ENCODE peak calls at places on chromosome 1, in seven cellular contexts. F is WERI-Rb-1, G is psoas muscle, V is RWPE2, N is heart right ventricle, B is A549, R is OCI-LY7. P is an unnamed sample.

GRCh38 chr1:41432481-41433280 is 51.8 kb downstream of the EDN2 start:
- DNase-seq in V (peak), N (peak), F (peak), B (peak), R (peak), G (peak), P (peak)

GRCh38 chr1:174689524-174689923 is 241.8 kb downstream of the GPR52 start:
- DNase-seq in G (no peak), R (no peak), B (no peak), V (no peak), N (no peak), F (no peak), P (no peak)

GRCh38 chr1:37031871-37032270 is 2.4 kb downstream of the GRIK3 start:
- DNase-seq in N (no peak), R (no peak), G (no peak), F (peak), V (no peak), B (no peak), P (no peak)

GRCh38 chr1:222286039-222286438 is 261.9 kb downstream of the HHIPL2 start:
- DNase-seq in G (no peak), F (no peak), B (no peak), V (no peak), R (no peak), N (no peak), P (no peak)

GRCh38 chr1:46816930-46817329 is 18.1 kb downstream of the CYP4B1 start:
- DNase-seq in R (no peak), F (no peak), V (no peak), B (no peak), G (no peak), N (no peak), P (no peak)

GRCh38 chr1:202143011-202143767 is 1.3 kb downstream of the ARL8A start:
- DNase-seq in B (no peak), N (peak), F (no peak), G (no peak), R (peak), V (no peak), P (no peak)

GRCh38 chr1:8337776-8338525 is 20.0 kb downstream of the SLC45A1 start:
- DNase-seq in R (no peak), N (no peak), F (no peak), B (no peak), V (no peak), G (no peak), P (no peak)

GRCh38 chr1:39061951-39062350 is 35.8 kb downstream of the NDUFS5 start:
- DNase-seq in R (no peak), G (no peak), B (peak), V (no peak), N (no peak), F (no peak), P (no peak)

GRCh38 chr1:234934611-234935033 is 194.0 kb downstream of the TOMM20 start:
- DNase-seq in R (no peak), V (no peak), F (no peak), B (peak), G (no peak), N (no peak), P (no peak)

GRCh38 chr1:101484896-101485412 is 248.1 kb downstream of the S1PR1 start:
- DNase-seq in B (no peak), V (no peak), N (no peak), F (no peak), G (no peak), R (no peak), P (no peak)

GRCh38 chr1:222288056-222288455 is 259.8 kb downstream of the HHIPL2 start:
- DNase-seq in R (no peak), G (no peak), F (no peak), N (no peak), V (no peak), B (peak), P (peak)

GRCh38 chr1:213124590-213124989 is 73.5 kb downstream of the RPS6KC1 start:
- DNase-seq in R (no peak), G (no peak), V (no peak), B (no peak), N (no peak), F (no peak), P (no peak)

GRCh38 chr1:113808450-113809195 is 3.7 kb downstream of the RSBN1 start:
- DNase-seq in V (no peak), G (no peak), N (no peak), F (no peak), B (no peak), R (no peak), P (no peak)

GRCh38 chr1:23101101-23101827 is 67.4 kb downstream of the LUZP1 start:
- DNase-seq in R (no peak), B (peak), G (no peak), N (no peak), V (no peak), F (no peak), P (no peak)

GRCh38 chr1:160400284-160400645 is at the start of gene VANGL2:
- DNase-seq in F (peak), V (no peak), N (peak), R (peak), B (peak), G (peak), P (no peak)

GRCh38 chr1:44405804-44406743 is 1.0 kb downstream of the RNF220 start:
- DNase-seq in V (no peak), G (no peak), N (no peak), R (no peak), B (peak), F (no peak), P (no peak)

GRCh38 chr1:198156111-198156744 is 570 bp upstream of the NEK7 start:
- DNase-seq in B (peak), R (peak), G (peak), V (no peak), F (peak), N (peak), P (peak)

GRCh38 chr1:165137551-165138316 is 218.8 kb downstream of the LMX1A start:
- DNase-seq in F (no peak), B (no peak), R (no peak), N (no peak), V (no peak), G (no peak), P (no peak)

GRCh38 chr1:116075981-116076380 is 35.2 kb upstream of the MAB21L3 start:
- DNase-seq in N (no peak), F (no peak), G (no peak), B (peak), V (no peak), R (no peak), P (peak)

GRCh38 chr1:227299238-227299637 is 19.1 kb downstream of the CDC42BPA start:
- DNase-seq in R (no peak), N (no peak), V (no peak), B (no peak), F (no peak), G (no peak), P (no peak)

GRCh38 chr1:25563330-25564215 is 20.2 kb downstream of the LDLRAP1 start:
- DNase-seq in R (no peak), B (no peak), G (peak), F (no peak), N (no peak), V (no peak), P (no peak)

GRCh38 chr1:47405697-47406096 is 10.4 kb upstream of the FOXE3 start:
- DNase-seq in B (no peak), R (peak), V (no peak), G (no peak), F (no peak), N (no peak), P (no peak)

GRCh38 chr1:19552291-19553010 is 67.1 kb upstream of the CAPZB start:
- DNase-seq in B (no peak), F (no peak), N (no peak), R (no peak), G (no peak), V (no peak), P (no peak)

GRCh38 chr1:162666006-162666645 is 33.9 kb downstream of the DDR2 start:
- DNase-seq in B (no peak), F (no peak), N (no peak), V (no peak), G (no peak), R (no peak), P (no peak)

GRCh38 chr1:241640149-241640866 is at the start of the genes CHML and OPN3:
- DNase-seq in F (peak), G (peak), V (peak), R (peak), B (peak), N (peak), P (no peak)

GRCh38 chr1:169999357-169999756 is 75.1 kb downstream of the KIFAP3 start:
- DNase-seq in N (peak), R (no peak), B (no peak), G (no peak), F (no peak), V (no peak), P (peak)

GRCh38 chr1:204390731-204391466 is 20.7 kb downstream of the PPP1R15B start:
- DNase-seq in R (no peak), V (no peak), F (no peak), N (no peak), B (no peak), G (no peak), P (no peak)

GRCh38 chr1:6913086-6913485 is 127.8 kb downstream of the CAMTA1 start:
- DNase-seq in G (no peak), R (no peak), N (no peak), F (no peak), B (no peak), V (no peak), P (no peak)

GRCh38 chr1:61184035-61184713 is 101.8 kb downstream of the NFIA start:
- DNase-seq in N (peak), F (no peak), B (peak), V (no peak), G (peak), R (no peak), P (no peak)

GRCh38 chr1:235980976-235981375 is 83.9 kb downstream of the NID1 start:
- DNase-seq in N (no peak), G (no peak), R (no peak), V (no peak), F (no peak), B (no peak), P (no peak)

GRCh38 chr1:22043175-22043769 is 9.2 kb upstream of the CDC42 start:
- DNase-seq in G (no peak), V (no peak), N (no peak), B (no peak), R (no peak), F (no peak), P (no peak)
- H3K27ac ChIP-seq in G (no peak), V (peak), N (no peak), B (no peak), R (peak), F (no peak), P (peak)

DNA sequence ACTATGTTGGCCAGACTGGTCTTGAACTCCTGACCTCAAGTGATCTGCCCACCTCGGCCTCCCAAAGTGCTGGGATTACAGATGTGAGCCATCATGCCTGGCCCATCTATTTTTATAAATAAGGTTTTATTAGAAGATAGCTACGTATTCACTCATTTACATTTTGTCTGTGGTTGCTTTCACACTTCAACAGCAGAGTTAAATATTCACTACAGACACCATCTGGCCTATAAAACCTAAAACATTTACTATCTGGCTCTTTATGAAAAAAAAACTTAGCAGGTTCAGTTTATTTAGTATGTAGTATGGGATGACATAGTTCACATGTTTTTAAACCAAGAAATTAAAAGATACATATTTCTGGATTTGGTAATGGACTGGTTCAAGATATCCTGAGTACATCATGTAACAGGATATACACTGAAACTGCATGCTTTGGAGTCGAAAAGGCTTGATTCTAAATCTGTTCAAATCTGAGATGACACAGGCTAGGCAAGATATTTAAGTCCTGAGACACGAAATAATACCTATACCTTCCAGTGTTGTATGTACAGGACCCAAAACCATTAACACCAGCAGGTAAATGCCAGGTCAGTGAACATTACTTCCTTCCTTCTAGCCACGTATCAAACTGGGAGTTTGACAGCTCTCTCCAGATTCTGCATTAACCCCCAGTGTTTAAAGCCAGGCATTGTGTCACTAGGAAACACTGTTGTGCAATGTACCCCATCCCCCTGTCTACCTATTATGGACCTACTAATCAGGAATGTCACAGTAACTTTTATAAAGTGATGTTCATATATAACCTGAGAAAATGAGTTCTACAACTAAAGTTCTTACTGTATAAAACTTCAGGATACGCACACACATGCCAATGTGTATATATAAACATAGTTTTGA is 54.3 kb upstream of the SDC3 start:
- DNase-seq in B (no peak), N (no peak), R (no peak), F (no peak), G (no peak), V (no peak), P (no peak)
- H3K27ac ChIP-seq in B (no peak), N (peak), R (no peak), F (no peak), G (no peak), V (no peak), P (no peak)

GRCh38 chr1:209673631-209674417 is 1.4 kb upstream of the G0S2 start:
- DNase-seq in G (peak), N (no peak), R (no peak), F (no peak), V (no peak), B (no peak), P (no peak)

GRCh38 chr1:209675567-209676154 is 449 bp downstream of the G0S2 start:
- DNase-seq in G (no peak), V (no peak), B (no peak), N (no peak), F (peak), R (no peak), P (no peak)

GRCh38 chr1:209672705-209673630 is 2.2 kb upstream of the G0S2 start:
- DNase-seq in V (no peak), G (no peak), R (no peak), F (no peak), B (no peak), N (no peak), P (no peak)

GRCh38 chr1:209678981-209679539 is 3.8 kb downstream of the G0S2 start:
- DNase-seq in F (no peak), V (no peak), G (no peak), R (no peak), N (no peak), B (no peak), P (no peak)

DNA sequence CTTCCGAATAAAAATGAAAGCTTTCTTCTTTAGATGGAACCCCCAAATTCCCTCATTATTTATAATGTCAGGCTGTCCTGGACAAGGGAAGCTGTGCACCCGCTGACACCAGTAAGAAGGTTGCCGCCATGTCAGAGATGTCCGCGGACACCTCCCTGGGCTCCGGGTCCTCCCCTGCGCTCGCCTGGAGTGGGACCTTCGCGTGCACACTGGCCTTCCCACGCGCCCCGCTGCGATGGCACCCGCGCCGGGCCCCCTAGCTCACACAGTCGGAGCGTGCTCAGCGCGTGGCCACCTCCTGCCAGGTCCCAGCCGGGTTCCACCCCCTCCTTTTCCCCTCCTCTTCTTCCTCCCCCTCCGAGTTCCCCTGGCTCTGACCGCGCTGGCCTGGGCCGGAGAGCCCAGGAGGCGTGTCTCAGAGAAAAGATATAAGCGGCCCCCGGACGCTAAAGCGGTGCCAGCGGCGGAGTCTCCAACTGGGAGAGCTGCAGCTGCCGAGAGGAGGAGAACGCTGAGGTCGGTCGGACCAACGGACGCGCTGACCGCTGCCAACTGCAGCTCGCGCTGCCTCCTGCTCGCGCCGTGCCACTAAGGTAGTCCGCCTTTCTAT is at the start of gene G0S2:
- DNase-seq in F (peak), R (no peak), G (peak), B (no peak), V (no peak), N (peak), P (no peak)
- H3K27ac ChIP-seq in F (no peak), R (no peak), G (peak), B (peak), V (no peak), N (peak), P (no peak)

DNA sequence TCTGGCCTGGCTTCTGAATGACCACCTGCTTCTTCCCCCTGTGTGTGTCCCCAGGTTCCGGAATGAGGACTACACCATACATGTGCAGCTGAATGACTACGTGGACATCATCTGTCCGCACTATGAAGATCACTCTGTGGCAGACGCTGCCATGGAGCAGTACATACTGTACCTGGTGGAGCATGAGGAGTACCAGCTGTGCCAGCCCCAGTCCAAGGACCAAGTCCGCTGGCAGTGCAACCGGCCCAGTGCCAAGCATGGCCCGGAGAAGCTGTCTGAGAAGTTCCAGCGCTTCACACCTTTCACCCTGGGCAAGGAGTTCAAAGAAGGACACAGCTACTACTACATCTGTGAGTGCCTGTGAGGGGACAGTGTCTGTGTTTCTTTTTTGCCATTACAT is 3.6 kb downstream of the EFNA1 start:
- DNase-seq in F (no peak), V (no peak), B (no peak), G (peak), R (no peak), N (no peak), P (no peak)
- H3K27ac ChIP-seq in F (no peak), V (peak), B (no peak), G (no peak), R (no peak), N (peak), P (peak)

GRCh38 chr1:206506803-206507394 is 432 bp upstream of the RASSF5 start:
- DNase-seq in F (no peak), R (no peak), V (no peak), B (no peak), N (no peak), G (peak), P (no peak)
- H3K27ac ChIP-seq in F (no peak), R (no peak), V (no peak), B (peak), N (no peak), G (peak), P (no peak)

DNA sequence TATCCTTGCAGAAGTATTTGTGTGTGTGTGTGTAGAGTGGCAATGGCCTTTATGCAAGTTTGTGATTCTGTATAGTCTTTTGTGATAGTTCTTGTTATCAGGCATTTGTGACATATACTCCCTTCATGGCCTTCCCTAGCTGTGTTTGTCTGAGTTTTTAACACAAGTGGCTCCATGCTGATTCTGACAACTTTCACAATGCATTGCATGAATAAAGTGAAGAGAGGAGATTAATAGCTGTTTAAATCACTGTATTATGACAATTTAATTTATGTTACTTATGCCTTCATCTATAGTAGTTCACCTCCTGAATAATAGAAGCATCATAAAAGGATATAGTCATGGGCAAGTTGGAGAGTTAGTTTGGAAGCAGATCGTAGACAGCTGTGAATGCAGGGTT is 17.2 kb upstream of the MCOLN3 start:
- DNase-seq in G (no peak), N (no peak), B (no peak), F (no peak), R (no peak), V (no peak), P (no peak)
- H3K27ac ChIP-seq in G (no peak), N (no peak), B (no peak), F (no peak), R (no peak), V (no peak), P (no peak)